ENCODE peak calls at places on chromosomes 1 and 21, in ten cellular contexts. Q, W, T, R, Z, I, H, P, B and J are unnamed samples.

GRCh38 chr1:150955274-150955673 is 19.4 kb downstream of the CERS2 start:
- DNase-seq in Q (no peak), B (no peak), Z (no peak), T (no peak), H (no peak), P (no peak), W (no peak), I (no peak), R (no peak), J (no peak)

GRCh38 chr1:56898888-56899287 is 44.3 kb downstream of the C8A start:
- DNase-seq in I (no peak), Z (no peak), H (no peak), W (no peak), B (no peak), P (no peak), Q (no peak), T (no peak), R (no peak), J (no peak)

GRCh38 chr1:90710579-90711536 is 6.2 kb downstream of the BARHL2 start:
- DNase-seq in P (no peak), I (no peak), H (no peak), B (no peak), Q (no peak), T (no peak), R (no peak), W (no peak), Z (no peak), J (no peak)

GRCh38 chr1:174344162-174344561 is 103.6 kb upstream of the GPR52 start:
- DNase-seq in Z (no peak), Q (no peak), R (no peak), W (no peak), T (no peak), P (no peak), B (no peak), H (no peak), I (no peak), J (no peak)

GRCh38 chr21:45935628-45936027 is 45.9 kb upstream of the COL6A1 start:
- DNase-seq in R (peak), I (no peak), Q (no peak), H (no peak), Z (no peak), T (no peak), P (no peak), W (no peak), B (no peak), J (no peak)

GRCh38 chr1:52976183-52977035 is 49.3 kb downstream of the SCP2 start:
- DNase-seq in B (no peak), Z (no peak), R (no peak), P (no peak), Q (no peak), W (no peak), H (no peak), T (no peak), I (no peak), J (no peak)

GRCh38 chr1:25754421-25755195 is 45.4 kb upstream of the SELENON start:
- DNase-seq in R (no peak), Z (no peak), W (no peak), H (peak), B (no peak), T (peak), I (no peak), Q (peak), P (no peak), J (peak)

GRCh38 chr1:199122532-199123311 is 483.9 kb downstream of the PTPRC start:
- DNase-seq in R (peak), B (no peak), I (no peak), Q (no peak), W (peak), P (no peak), T (no peak), Z (peak), H (no peak), J (no peak)

GRCh38 chr1:18705811-18706210 is 75.2 kb downstream of the PAX7 start:
- DNase-seq in I (no peak), Q (no peak), Z (no peak), R (no peak), T (no peak), W (no peak), H (no peak), B (no peak), P (no peak), J (no peak)

GRCh38 chr1:38644092-38644491 is 215.5 kb downstream of the RRAGC start:
- DNase-seq in H (no peak), W (no peak), T (no peak), P (no peak), B (no peak), Z (no peak), Q (no peak), I (no peak), R (no peak), J (no peak)

GRCh38 chr1:41161851-41162250 is 80.3 kb downstream of the SCMH1 start:
- DNase-seq in Z (no peak), I (no peak), B (no peak), R (no peak), T (no peak), Q (no peak), H (no peak), W (no peak), P (no peak), J (no peak)

GRCh38 chr1:40384887-40385286 is 11.4 kb downstream of the SMAP2 start:
- DNase-seq in I (no peak), T (no peak), Z (no peak), H (no peak), P (no peak), B (no peak), W (no peak), R (no peak), Q (no peak), J (no peak)

GRCh38 chr1:16720403-16721223 is 19.7 kb upstream of the RNU1-4 start:
- DNase-seq in R (no peak), Q (no peak), I (peak), B (no peak), H (no peak), T (no peak), P (no peak), W (no peak), Z (no peak), J (no peak)

GRCh38 chr1:207959141-207959825 is 48.4 kb upstream of the CD34 start:
- DNase-seq in I (no peak), H (no peak), P (peak), W (no peak), Z (no peak), R (no peak), B (peak), T (no peak), Q (no peak), J (peak)

GRCh38 chr1:241507189-241507820 is 12.2 kb downstream of the FH start:
- DNase-seq in I (no peak), Z (no peak), P (no peak), T (no peak), W (no peak), B (no peak), R (no peak), Q (no peak), H (no peak), J (peak)

GRCh38 chr1:111225717-111226400 is 1.7 kb upstream of the CHI3L2 start:
- DNase-seq in T (no peak), P (no peak), B (no peak), Q (no peak), R (no peak), Z (no peak), I (no peak), W (no peak), H (peak), J (no peak)

GRCh38 chr1:58922302-58923089 is 138.6 kb upstream of the JUN start:
- DNase-seq in T (no peak), I (peak), Z (no peak), Q (no peak), B (peak), R (peak), W (no peak), H (peak), P (peak), J (no peak)

GRCh38 chr1:245337829-245338484 is 183.2 kb downstream of the KIF26B start:
- DNase-seq in Q (no peak), B (no peak), T (no peak), Z (no peak), W (no peak), P (no peak), H (no peak), I (no peak), R (peak), J (no peak)

GRCh38 chr1:61259379-61260148 is 177.2 kb downstream of the NFIA start:
- DNase-seq in P (no peak), H (no peak), T (no peak), Z (no peak), Q (no peak), R (no peak), B (no peak), I (no peak), W (no peak), J (no peak)

GRCh38 chr1:45508295-45509151 is 8.4 kb downstream of the MMACHC start:
- DNase-seq in W (peak), P (no peak), I (no peak), T (no peak), Z (peak), Q (no peak), B (no peak), H (no peak), R (peak), J (no peak)

GRCh38 chr1:207088161-207088560 is 499 bp upstream of the C4BPB start:
- DNase-seq in W (no peak), P (no peak), Z (peak), H (no peak), B (no peak), I (no peak), R (no peak), Q (no peak), T (no peak), J (no peak)

GRCh38 chr21:36646011-36646410 is 52.9 kb upstream of the SIM2 start:
- DNase-seq in R (no peak), I (no peak), P (no peak), W (no peak), H (no peak), Z (no peak), B (no peak), Q (no peak), T (no peak), J (no peak)

GRCh38 chr1:165068716-165069115 is 287.8 kb downstream of the LMX1A start:
- DNase-seq in P (peak), I (no peak), R (no peak), W (no peak), Z (no peak), B (peak), H (no peak), T (no peak), Q (no peak), J (no peak)